ENCODE peak calls at places on chromosome 15, in five cellular contexts. U is right atrium auricular region; Z is transverse colon; O is brain microvascular endothelial cell; I is effector memory CD4-positive, alpha-beta T cell. Y is an unnamed sample.

GRCh38 chr15:47349179-47349578 is 368.1 kb upstream of the SEMA6D start:
- DNase-seq in I (no peak), U (no peak), O (no peak), Z (no peak), Y (no peak)

GRCh38 chr15:57920916-57921315 is 144.6 kb downstream of the ALDH1A2 start:
- DNase-seq in O (peak), I (no peak), Z (no peak), U (no peak), Y (no peak)

GRCh38 chr15:70241561-70242320 is 144.0 kb upstream of the TLE3 start:
- DNase-seq in U (no peak), O (no peak), I (no peak), Z (peak), Y (no peak)

GRCh38 chr15:66730168-66731014 is 28.4 kb downstream of the SMAD6 start:
- DNase-seq in Z (no peak), U (no peak), I (no peak), O (peak), Y (no peak)

GRCh38 chr15:74365619-74366445 is 1.6 kb downstream of the CYP11A1 start:
- DNase-seq in Z (peak), O (peak), I (no peak), U (no peak), Y (no peak)

GRCh38 chr15:66701422-66702034 is 508 bp upstream of the SMAD6 start:
- DNase-seq in O (peak), U (no peak), Z (peak), I (no peak), Y (peak)

GRCh38 chr15:66646308-66646707 is 55.7 kb upstream of the SMAD6 start:
- DNase-seq in U (no peak), O (peak), I (no peak), Z (no peak), Y (no peak)

GRCh38 chr15:89197503-89197971 is 23.8 kb downstream of the RLBP1 start:
- DNase-seq in O (no peak), I (no peak), U (no peak), Z (peak), Y (no peak)

GRCh38 chr15:99408236-99409096 is 157.2 kb downstream of the LRRC28 start:
- DNase-seq in I (no peak), U (peak), Z (no peak), O (peak), Y (no peak)

GRCh38 chr15:69300129-69300588 is 1.4 kb downstream of the PAQR5 start:
- DNase-seq in I (no peak), Z (peak), U (no peak), O (no peak), Y (no peak)

GRCh38 chr15:89878323-89878722 is 15.5 kb downstream of the AP3S2 start:
- DNase-seq in O (no peak), U (no peak), I (no peak), Z (no peak), Y (no peak)

GRCh38 chr15:40338921-40339620 is 1.7 kb downstream of the CCDC9B start:
- DNase-seq in O (peak), Z (peak), I (no peak), U (no peak), Y (no peak)

GRCh38 chr15:49063402-49064280 is 17.4 kb upstream of the SECISBP2L start:
- DNase-seq in O (no peak), I (no peak), U (no peak), Z (no peak), Y (no peak)

GRCh38 chr15:79090487-79091203 is at the start of gene RASGRF1:
- DNase-seq in O (no peak), Z (no peak), I (no peak), U (peak), Y (peak)
- H3K4me3 ChIP-seq in O (no peak), Z (no peak), I (no peak), U (peak), Y (peak)

GRCh38 chr15:85482896-85483295 is 102.5 kb downstream of the AKAP13 start:
- DNase-seq in Z (no peak), I (no peak), U (no peak), O (peak), Y (no peak)
- H3K27ac ChIP-seq in Z (peak), I (no peak), U (peak), O (peak), Y (no peak)

GRCh38 chr15:36826948-36827347 is 247.5 kb downstream of the CDIN1 start:
- DNase-seq in Z (no peak), I (no peak), O (no peak), U (no peak), Y (no peak)
- H3K4me3 ChIP-seq in Z (no peak), I (no peak), O (no peak), U (no peak), Y (no peak)

GRCh38 chr15:31296304-31297220 is 30.1 kb upstream of the KLF13 start:
- DNase-seq in O (no peak), U (peak), Z (peak), I (no peak), Y (peak)
- H3K27ac ChIP-seq in O (no peak), U (no peak), Z (peak), I (no peak), Y (peak)

DNA sequence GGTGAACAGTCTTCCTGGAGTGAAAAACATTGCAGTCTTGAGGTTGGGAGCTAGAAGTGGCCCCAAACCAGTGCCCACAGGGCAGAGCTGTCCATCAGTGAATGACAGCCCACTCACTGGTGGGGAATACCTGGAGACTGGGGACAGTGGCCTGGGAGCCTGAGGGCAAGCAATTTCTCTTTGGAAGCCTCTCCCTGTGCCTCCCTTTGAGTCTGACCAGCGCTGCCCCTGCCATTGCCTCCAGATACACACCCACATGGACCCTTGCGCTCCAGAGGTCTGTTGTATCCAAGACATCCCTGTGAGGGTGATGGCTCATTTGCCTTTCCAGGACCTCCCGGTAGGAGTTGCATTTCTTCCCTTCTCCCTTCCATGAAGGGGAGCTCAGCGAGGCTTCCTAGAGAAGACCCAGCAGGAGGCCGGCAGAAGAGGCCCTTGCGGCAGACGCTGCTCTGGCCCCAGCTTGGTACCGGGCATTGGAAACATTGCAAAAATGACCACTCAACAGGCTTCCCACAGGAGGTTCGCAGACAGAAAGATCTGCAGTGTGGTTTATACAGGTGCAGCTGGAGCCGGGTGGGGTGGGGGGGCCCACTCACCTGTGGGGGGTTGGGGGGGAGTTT is 38.5 kb downstream of the KLF13 start:
- DNase-seq in U (no peak), Z (no peak), I (no peak), O (no peak), Y (no peak)
- H3K4me3 ChIP-seq in U (peak), Z (no peak), I (no peak), O (no peak), Y (peak)

GRCh38 chr15:76470691-76471090 is 134.1 kb downstream of the ISL2 start:
- DNase-seq in I (no peak), O (peak), Z (no peak), U (no peak), Y (no peak)

GRCh38 chr15:76468722-76469121 is 132.1 kb downstream of the ISL2 start:
- DNase-seq in O (no peak), U (no peak), Z (no peak), I (no peak), Y (no peak)

GRCh38 chr15:76465728-76466127 is 129.2 kb downstream of the ISL2 start:
- DNase-seq in I (no peak), O (no peak), U (no peak), Z (no peak), Y (no peak)

GRCh38 chr15:76467136-76467535 is 130.6 kb downstream of the ISL2 start:
- DNase-seq in Z (no peak), I (no peak), U (no peak), O (no peak), Y (no peak)
- H3K27ac ChIP-seq in Z (no peak), I (no peak), U (no peak), O (no peak), Y (no peak)

GRCh38 chr15:45762726-45763125 is 127.9 kb downstream of the SQOR start:
- DNase-seq in O (no peak), I (no peak), U (no peak), Z (no peak), Y (no peak)

GRCh38 chr15:45763170-45763869 is 128.5 kb downstream of the SQOR start:
- DNase-seq in I (no peak), Z (no peak), U (no peak), O (no peak), Y (no peak)

DNA sequence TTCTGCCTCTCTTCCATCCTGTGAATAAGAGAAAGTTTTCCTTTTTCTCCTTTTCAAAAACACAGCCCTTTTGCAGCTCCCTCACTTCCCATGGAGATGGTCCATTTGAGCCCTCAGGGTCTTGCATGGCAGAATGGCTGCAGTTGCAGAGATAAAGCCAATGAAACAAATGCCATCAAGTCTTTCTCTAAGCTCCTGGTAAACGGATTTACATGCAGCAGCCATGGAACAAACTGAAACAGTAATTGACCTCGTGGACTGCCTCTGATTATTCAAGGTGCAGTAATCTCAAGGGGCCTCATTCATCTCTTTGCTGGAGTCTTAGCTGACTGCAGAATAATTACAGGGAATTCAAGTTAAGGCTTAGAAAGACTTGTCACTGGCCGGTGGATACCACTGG is 125.1 kb downstream of the SQOR start:
- DNase-seq in O (no peak), I (no peak), Z (no peak), U (no peak), Y (no peak)
- H3K4me3 ChIP-seq in O (no peak), I (no peak), Z (no peak), U (no peak), Y (no peak)

DNA sequence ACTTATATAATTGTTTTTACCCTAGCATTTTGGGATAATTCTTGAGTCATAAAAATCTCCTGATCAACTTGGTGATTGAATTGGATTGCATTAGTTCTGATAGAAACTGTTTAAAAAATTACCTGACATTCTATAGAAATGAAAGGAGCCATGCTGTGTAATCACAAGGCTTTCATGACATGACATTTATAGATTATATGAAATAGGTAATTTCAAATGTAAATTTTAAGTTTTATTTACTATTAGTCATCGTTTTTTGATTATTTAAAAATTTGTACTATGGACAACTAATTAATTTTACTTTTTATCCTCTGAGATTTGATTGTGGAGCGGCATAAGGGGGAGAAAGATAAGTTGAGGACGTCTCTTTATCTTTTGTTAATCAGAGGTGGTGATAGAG is 12.3 kb upstream of the CHD2 start:
- DNase-seq in U (no peak), O (no peak), I (no peak), Z (no peak), Y (no peak)
- H3K27ac ChIP-seq in U (peak), O (no peak), I (peak), Z (peak), Y (no peak)

GRCh38 chr15:101439920-101440319 is 49.6 kb downstream of the PCSK6 start:
- DNase-seq in I (no peak), O (no peak), U (peak), Z (no peak), Y (no peak)

GRCh38 chr15:101437618-101438481 is 51.7 kb downstream of the PCSK6 start:
- DNase-seq in I (no peak), Z (no peak), O (no peak), U (peak), Y (no peak)

GRCh38 chr15:101438482-101439284 is 50.8 kb downstream of the PCSK6 start:
- DNase-seq in U (peak), I (no peak), Z (no peak), O (no peak), Y (no peak)

GRCh38 chr15:101440846-101441590 is 48.5 kb downstream of the PCSK6 start:
- DNase-seq in O (no peak), U (peak), I (no peak), Z (no peak), Y (no peak)

DNA sequence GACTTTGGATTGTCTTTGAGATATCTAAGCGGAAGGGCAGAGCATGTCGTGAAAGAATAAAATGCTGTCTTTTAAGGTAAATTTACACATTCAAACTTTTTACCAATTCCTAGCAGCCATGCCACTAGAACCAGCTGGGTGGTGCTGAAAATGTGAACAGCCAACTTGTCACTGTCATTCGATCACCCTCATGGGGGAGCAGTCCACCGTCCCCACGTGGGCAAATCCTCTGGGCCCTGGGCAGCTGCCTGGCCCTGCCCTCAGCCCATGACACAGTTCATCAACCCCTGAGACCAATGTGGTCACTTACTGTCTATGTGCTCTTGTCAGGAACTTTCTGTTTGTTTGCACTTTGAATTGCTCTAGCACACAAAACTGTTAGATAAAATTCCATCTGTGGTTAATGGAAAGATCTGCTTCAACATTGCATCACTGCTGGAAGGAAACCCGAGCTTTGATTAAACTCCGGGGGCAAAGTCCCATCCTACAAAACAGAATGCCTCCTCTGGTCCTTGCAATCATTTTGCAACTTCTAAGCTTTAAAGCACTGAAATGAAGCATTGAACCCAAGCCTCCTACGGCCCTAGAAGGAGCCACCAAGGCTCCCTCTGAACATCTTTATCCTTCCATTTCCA is 50.1 kb downstream of the PCSK6 start:
- DNase-seq in U (peak), I (no peak), Z (no peak), O (peak), Y (no peak)
- H3K4me3 ChIP-seq in U (peak), I (no peak), Z (no peak), O (no peak), Y (no peak)

Y was measured in Peyer's patch.